ENCODE peak calls at places on chromosomes 4 and X, in seven cellular contexts. J, R, H, Q, P, A and K are unnamed samples.

GRCh38 chr4:184812651-184813181 is 13.1 kb downstream of the ACSL1 start:
- DNase-seq in H (no peak), P (peak; percentile 84), R (no peak), Q (no peak), A (no peak), J (peak; percentile 60), K (no peak)

GRCh38 chr4:1048781-1049590 is 37.6 kb downstream of the FGFRL1 start:
- DNase-seq in P (no peak), R (no peak), H (no peak), Q (no peak), J (no peak), A (peak; percentile 24), K (no peak)

GRCh38 chrX:41661366-41662095 is 27.2 kb upstream of the GPR34 start:
- DNase-seq in A (no peak), J (peak; percentile 36), Q (no peak), P (peak; percentile 51), R (no peak), H (no peak), K (no peak)

GRCh38 chr4:16205298-16206164 is 20.7 kb downstream of the TAPT1 start:
- DNase-seq in Q (no peak), J (no peak), H (no peak), P (peak; percentile 57), A (peak; percentile 48), R (no peak), K (no peak)

GRCh38 chr4:112361181-112361791 is 64.1 kb downstream of the ALPK1 start:
- DNase-seq in P (peak; percentile 83), H (no peak), R (no peak), A (no peak), J (peak; percentile 70), Q (no peak), K (peak; percentile 12)

GRCh38 chr4:153205757-153206156 is 1.5 kb downstream of the TRIM2 start:
- DNase-seq in R (no peak), A (no peak), H (no peak), Q (peak; percentile 59), J (peak; percentile 37), P (peak; percentile 54), K (no peak)

GRCh38 chr4:169115897-169116254 is 105.8 kb upstream of the CBR4 start:
- DNase-seq in J (peak; percentile 96), H (no peak), R (no peak), Q (peak; percentile 65), A (no peak), P (peak; percentile 97), K (peak; percentile 92)

GRCh38 chr4:149370002-149370401 is 445.6 kb downstream of the IQCM start:
- DNase-seq in A (no peak), J (no peak), Q (no peak), R (no peak), H (no peak), P (no peak), K (no peak)

GRCh38 chr4:103786014-103786413 is 66.2 kb upstream of the TACR3 start:
- DNase-seq in H (no peak), A (peak; percentile 16), R (no peak), J (peak; percentile 3), Q (no peak), P (peak; percentile 20), K (no peak)

GRCh38 chrX:23840674-23841073 is 57.7 kb downstream of the SAT1 start:
- DNase-seq in A (no peak), R (no peak), H (no peak), Q (no peak), J (no peak), P (no peak), K (no peak)

GRCh38 chrX:50648151-50648550 is 165.8 kb downstream of the SHROOM4 start:
- DNase-seq in J (no peak), A (no peak), P (peak; percentile 2), Q (no peak), R (no peak), H (no peak), K (no peak)

GRCh38 chr4:184748251-184748652 is 14.4 kb upstream of the CENPU start:
- DNase-seq in J (no peak), A (no peak), R (peak; percentile 65), H (peak; percentile 72), P (no peak), Q (no peak), K (no peak)

GRCh38 chr4:124030038-124030638 is 633.5 kb downstream of the SPRY1 start:
- DNase-seq in J (no peak), R (no peak), Q (no peak), P (no peak), A (no peak), H (peak; percentile 46), K (no peak)

GRCh38 chr4:19693949-19694597 is 557.6 kb upstream of the SLIT2 start:
- DNase-seq in H (no peak), J (no peak), A (peak; percentile 21), P (peak; percentile 30), R (no peak), Q (no peak), K (no peak)

GRCh38 chr4:94407846-94408245 is 43.9 kb upstream of the PDLIM5 start:
- DNase-seq in J (no peak), P (peak; percentile 61), H (no peak), R (no peak), A (no peak), Q (no peak), K (no peak)

GRCh38 chr4:142293536-142293935 is 552.6 kb downstream of the INPP4B start:
- DNase-seq in H (no peak), P (peak; percentile 28), R (no peak), J (peak; percentile 52), Q (no peak), A (no peak), K (no peak)

GRCh38 chr4:158172558-158173258 is at the start of gene GASK1B:
- DNase-seq in H (peak; percentile 39), P (peak; percentile 82), A (peak; percentile 47), R (no peak), J (peak; percentile 83), Q (no peak), K (no peak)

GRCh38 chr4:152258804-152259708 is 276.8 kb downstream of the FBXW7 start:
- DNase-seq in H (no peak), A (no peak), Q (no peak), P (peak; percentile 67), R (no peak), J (peak; percentile 82), K (peak; percentile 60)

GRCh38 chrX:64894454-64895038 is 81.7 kb downstream of the ZC4H2 start:
- DNase-seq in A (peak; percentile 25), J (no peak), R (no peak), Q (no peak), P (peak; percentile 2), H (no peak), K (no peak)

GRCh38 chr4:151012376-151012775 is 2.7 kb downstream of the LRBA start:
- DNase-seq in J (no peak), P (no peak), A (no peak), Q (no peak), H (no peak), R (no peak), K (no peak)
- H3K4me3 ChIP-seq in J (no peak overlapping the region), P (no peak overlapping the region), A (no peak overlapping the region), Q (no peak overlapping the region), H (no peak overlapping the region), R (no peak overlapping the region), K (no peak overlapping the region)

GRCh38 chr4:26803462-26803861 is 57.2 kb upstream of the STIM2 start:
- DNase-seq in P (no peak), J (no peak), R (no peak), A (peak; percentile 73), Q (no peak), H (no peak), K (no peak)
- H3K4me3 ChIP-seq in P (no peak overlapping the region), J (no peak overlapping the region), R (no peak overlapping the region), A (no peak overlapping the region), Q (no peak overlapping the region), H (no peak overlapping the region), K (no peak overlapping the region)

GRCh38 chr4:41361831-41362646 is 105.3 kb downstream of the UCHL1 start:
- DNase-seq in J (no peak), R (no peak), H (no peak), Q (no peak), P (no peak), A (peak; percentile 39), K (no peak)
- H3K4me3 ChIP-seq in J (no peak overlapping the region), R (peak overlapping the region; percentile 86), H (peak overlapping the region; percentile 81), Q (peak overlapping the region; percentile 85), P (no peak overlapping the region), A (peak overlapping the region; percentile 62), K (no peak overlapping the region)

GRCh38 chr4:145734576-145735329 is 54.8 kb downstream of the C4orf51 start:
- DNase-seq in R (no peak), A (no peak), J (peak; percentile 97), P (peak; percentile 90), H (peak; percentile 58), Q (peak; percentile 74), K (peak; percentile 95)

GRCh38 chr4:145735777-145736176 is 55.8 kb downstream of the C4orf51 start:
- DNase-seq in P (no peak), A (no peak), R (no peak), Q (no peak), H (no peak), J (no peak), K (no peak)

GRCh38 chr4:145736241-145736831 is 56.4 kb downstream of the C4orf51 start:
- DNase-seq in R (peak; percentile 33), Q (peak; percentile 76), P (no peak), H (no peak), J (peak; percentile 37), A (no peak), K (no peak)

GRCh38 chr4:145734051-145734450 is 54.1 kb downstream of the C4orf51 start:
- DNase-seq in Q (no peak), J (peak; percentile 57), P (peak; percentile 23), R (no peak), A (no peak), H (no peak), K (no peak)

DNA sequence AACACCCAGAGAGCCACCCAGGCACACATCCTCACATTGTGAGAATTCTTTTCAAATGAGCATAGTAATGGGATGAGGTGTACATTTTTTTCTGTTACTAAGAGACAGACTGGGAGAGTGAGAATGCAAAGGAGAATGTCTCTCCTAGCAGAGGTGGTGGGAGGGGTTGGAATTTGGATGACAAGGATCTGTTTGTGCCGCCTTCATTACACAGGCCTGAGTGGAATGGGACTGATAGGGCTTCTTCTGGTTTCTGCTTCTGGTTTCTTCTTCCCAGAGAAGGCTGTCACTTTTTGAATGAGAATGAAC is 55.3 kb downstream of the C4orf51 start:
- DNase-seq in J (peak; percentile 93), R (no peak), A (no peak), H (no peak), Q (peak; percentile 37), P (peak; percentile 96), K (peak; percentile 84)
- H3K4me3 ChIP-seq in J (no peak overlapping the region), R (no peak overlapping the region), A (no peak overlapping the region), H (no peak overlapping the region), Q (no peak overlapping the region), P (no peak overlapping the region), K (no peak overlapping the region)